ENCODE peak calls at places on chromosomes 12 and 14, in nine cellular contexts. C, O, N, G, T, W, K, P and Z are unnamed samples.

GRCh38 chr12:119153477-119154434 is 25.0 kb upstream of the HSPB8 start:
- DNase-seq in G (no peak), W (peak; percentile 73), T (peak; percentile 78), C (peak; percentile 24), P (peak; percentile 72), K (peak; percentile 49), O (no peak), N (no peak), Z (no peak)

GRCh38 chr12:14784471-14784870 is 18.8 kb downstream of the WBP11 start:
- DNase-seq in P (no peak), T (no peak), N (no peak), C (no peak), K (no peak), O (no peak), G (no peak), W (no peak), Z (no peak)

GRCh38 chr12:132359551-132359950 is 30.2 kb upstream of the GALNT9 start:
- DNase-seq in W (no peak), O (no peak), K (no peak), G (no peak), P (peak; percentile 49), T (no peak), C (no peak), N (no peak), Z (no peak)

GRCh38 chr14:45247427-45247826 is 5.6 kb downstream of the MIS18BP1 start:
- DNase-seq in C (peak; percentile 29), T (no peak), N (no peak), P (no peak), K (no peak), O (no peak), W (no peak), G (no peak), Z (no peak)

GRCh38 chr12:31524791-31525495 is 66.0 kb downstream of the DENND5B start:
- DNase-seq in K (no peak), P (no peak), C (peak; percentile 87), O (peak; percentile 9), G (no peak), N (no peak), T (no peak), W (no peak), Z (peak; percentile 22)

GRCh38 chr12:21527451-21528180 is 1.5 kb downstream of the SPX start:
- DNase-seq in T (no peak), K (peak; percentile 58), N (peak; percentile 41), G (no peak), O (peak; percentile 41), W (peak; percentile 75), C (peak; percentile 41), P (peak; percentile 88), Z (peak; percentile 56)

GRCh38 chr12:5479761-5480160 is 47.9 kb downstream of the NTF3 start:
- DNase-seq in K (no peak), W (no peak), P (no peak), T (no peak), O (no peak), G (no peak), C (no peak), N (no peak), Z (no peak)

GRCh38 chr12:116466536-116466935 is 92.6 kb upstream of the MAP1LC3B2 start:
- DNase-seq in C (no peak), G (no peak), P (peak; percentile 16), T (no peak), K (no peak), W (no peak), N (no peak), O (no peak), Z (no peak)

GRCh38 chr12:112140728-112141127 is 15.4 kb downstream of the TRAFD1 start:
- DNase-seq in K (no peak), G (no peak), C (no peak), O (no peak), T (no peak), N (no peak), P (no peak), W (no peak), Z (no peak)

GRCh38 chr12:57225680-57226190 is 3.8 kb upstream of the SHMT2 start:
- DNase-seq in P (no peak), T (no peak), G (no peak), N (no peak), W (no peak), C (no peak), O (no peak), K (no peak), Z (no peak)

GRCh38 chr14:25350802-25351201 is 300.9 kb upstream of the STXBP6 start:
- DNase-seq in G (no peak), W (peak; percentile 18), N (no peak), C (peak; percentile 19), P (no peak), K (no peak), T (no peak), O (no peak), Z (no peak)

DNA sequence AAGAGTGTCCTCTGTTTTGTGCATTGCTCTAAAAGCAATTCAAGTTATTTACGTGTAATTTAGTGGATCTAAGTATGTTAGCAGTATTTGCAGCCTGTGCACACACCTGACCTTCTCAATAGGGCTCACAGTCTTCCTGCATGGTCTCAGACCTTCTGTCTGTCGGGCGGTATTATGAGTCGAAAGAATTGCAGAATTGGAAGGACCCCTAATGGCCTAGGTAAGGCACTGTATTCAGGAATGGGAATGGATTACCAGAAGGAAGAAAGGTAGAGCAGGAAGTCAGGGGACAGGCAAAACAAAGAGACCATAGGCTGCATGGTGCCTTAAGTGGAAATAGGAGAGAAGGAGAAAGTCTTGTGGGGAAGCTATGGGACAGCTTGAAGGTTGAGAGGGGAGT is 341.6 kb downstream of the VRK1 start:
- DNase-seq in O (no peak), N (no peak), P (no peak), K (no peak), W (no peak), T (no peak), G (no peak), C (no peak), Z (no peak)
- TF ChIP-seq CTCF in O (no peak), N (no peak), P (no peak), K (no peak), W (no peak), T (no peak), G (no peak), C (no peak), Z (no peak)

GRCh38 chr14:56243110-56243509 is 124.9 kb downstream of the PELI2 start:
- DNase-seq in W (no peak), C (no peak), P (no peak), N (no peak), T (no peak), O (no peak), G (no peak), K (no peak), Z (no peak)

GRCh38 chr14:56248442-56248841 is 130.2 kb downstream of the PELI2 start:
- DNase-seq in C (no peak), W (no peak), N (no peak), G (no peak), T (no peak), K (no peak), O (no peak), P (no peak), Z (no peak)

GRCh38 chr14:56244138-56244789 is 126.1 kb downstream of the PELI2 start:
- DNase-seq in N (no peak), C (peak; percentile 88), W (no peak), G (no peak), P (no peak), T (no peak), O (no peak), K (no peak), Z (no peak)

GRCh38 chr14:56247495-56248087 is 129.4 kb downstream of the PELI2 start:
- DNase-seq in N (no peak), C (peak; percentile 42), O (peak; percentile 12), K (no peak), T (no peak), G (no peak), W (no peak), P (no peak), Z (no peak)
- TF ChIP-seq CTCF in N (peak; percentile 44), C (peak; percentile 43), O (peak; percentile 39), K (peak; percentile 44), T (no peak), G (peak; percentile 26), W (peak; percentile 10), P (no peak), Z (no peak)

GRCh38 chr12:43282106-43282505 is 269.9 kb downstream of the ADAMTS20 start:
- DNase-seq in G (no peak), T (no peak), K (no peak), C (peak; percentile 69), O (peak; percentile 30), P (no peak), W (no peak), N (no peak), Z (no peak)
- TF ChIP-seq CTCF in G (peak; percentile 13), T (peak; percentile 40), K (peak; percentile 53), C (peak; percentile 45), O (peak; percentile 57), P (no peak), W (no peak), N (peak; percentile 52), Z (no peak)

GRCh38 chr14:55272415-55272786 is 1.2 kb downstream of the FBXO34 start:
- DNase-seq in C (no peak), T (no peak), P (no peak), G (no peak), K (no peak), N (no peak), W (no peak), O (no peak), Z (no peak)

GRCh38 chr14:55270832-55271571 is at the start of gene FBXO34:
- DNase-seq in N (peak; percentile 99), K (peak; percentile 99), O (peak; percentile 97), W (peak; percentile 99), G (peak; percentile 80), P (peak; percentile 100), C (peak; percentile 95), T (peak; percentile 99), Z (peak; percentile 95)

GRCh38 chr14:55274144-55274543 is 2.9 kb downstream of the FBXO34 start:
- DNase-seq in G (no peak), O (no peak), K (no peak), N (no peak), P (no peak), W (no peak), T (no peak), C (no peak), Z (no peak)

GRCh38 chr14:55272922-55273321 is 1.7 kb downstream of the FBXO34 start:
- DNase-seq in G (no peak), K (no peak), P (no peak), O (no peak), T (no peak), N (no peak), W (no peak), C (no peak), Z (no peak)

DNA sequence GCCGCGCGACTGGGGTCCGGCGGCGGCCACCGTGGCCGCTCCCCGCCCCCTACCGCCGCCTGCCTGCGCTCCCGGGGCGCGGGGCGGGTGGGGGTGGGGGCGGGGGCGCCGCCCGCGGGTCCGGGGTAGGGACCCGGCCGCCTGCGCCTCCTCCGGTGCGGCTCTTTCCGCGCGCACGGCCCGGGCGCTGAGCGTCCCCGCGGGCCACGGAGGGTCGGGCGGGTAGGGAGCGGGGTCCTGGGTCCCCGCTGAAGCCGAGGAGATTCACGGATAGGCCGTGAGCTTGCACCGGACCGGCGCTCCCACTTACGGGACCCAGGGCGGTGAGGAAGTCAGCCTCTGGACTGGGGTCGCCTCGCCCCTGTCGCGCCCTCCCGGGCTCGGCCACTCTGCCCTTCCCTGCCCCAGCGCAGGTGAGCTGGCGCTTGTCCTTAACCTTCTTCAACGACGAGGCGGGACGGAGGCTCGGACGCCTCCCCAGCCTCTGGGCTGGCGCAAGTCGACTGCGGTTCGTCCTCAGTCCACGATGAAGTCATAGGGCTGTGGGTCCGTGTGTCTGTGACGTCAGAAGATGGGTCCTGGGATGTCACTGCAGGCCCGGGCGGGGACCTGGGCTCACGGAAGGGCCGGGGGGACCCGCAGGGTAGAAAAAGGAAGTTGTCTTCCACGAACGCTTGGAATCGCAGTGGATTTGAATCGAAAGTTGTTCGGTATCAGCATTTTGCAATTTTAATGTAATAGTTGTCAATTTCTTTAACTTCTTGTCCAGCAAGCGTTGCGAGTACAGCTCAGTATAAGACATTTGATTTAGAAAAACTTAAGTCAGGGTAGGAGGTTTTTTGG is 572 bp downstream of the FBXO34 start:
- DNase-seq in C (peak; percentile 81), N (peak; percentile 25), K (peak; percentile 56), G (peak; percentile 6), P (peak; percentile 91), T (peak; percentile 64), W (peak; percentile 72), O (peak; percentile 83), Z (peak; percentile 84)
- TF ChIP-seq CTCF in C (no peak), N (no peak), K (no peak), G (no peak), P (no peak), T (no peak), W (no peak), O (no peak), Z (no peak)